ENCODE peak calls at places on chromosome 2, in four cellular contexts. Q is stimulated activated naive B cell treated with anti-CD40 and anti-IgM and Interleukin-4, amounts not matched to agents 10 μg/mL and 1 μg/mL and 100 μg/mL, for 72 hours; L is renal cortical epithelial cell; R is A172. P is an unnamed sample.

GRCh38 chr2:946073-947005 is 4.3 kb upstream of the SNTG2 start:
- DNase-seq in Q (no peak), L (peak; percentile 35), R (no peak), P (no peak)

GRCh38 chr2:41414486-41415230 is 633.2 kb upstream of the PKDCC start:
- DNase-seq in Q (peak; percentile 1), L (peak; percentile 39), R (peak; percentile 39), P (no peak)

GRCh38 chr2:143975216-143975615 is 544.7 kb downstream of the ZEB2 start:
- DNase-seq in Q (no peak), L (no peak), R (no peak), P (no peak)

GRCh38 chr2:226187601-226188000 is 612.0 kb downstream of the IRS1 start:
- DNase-seq in Q (no peak), L (no peak), R (peak; percentile 20), P (no peak)

GRCh38 chr2:56130463-56131070 is 53.2 kb upstream of the CCDC85A start:
- DNase-seq in Q (no peak), L (peak; percentile 57), R (peak; percentile 45), P (no peak)

GRCh38 chr2:105397025-105397722 is 1.7 kb downstream of the FHL2 start:
- DNase-seq in Q (no peak), L (no peak), R (no peak), P (no peak)

GRCh38 chr2:241842620-241843211 is 16.0 kb downstream of the PDCD1 start:
- DNase-seq in Q (peak; percentile 58), L (no peak), R (no peak), P (peak; percentile 85)

GRCh38 chr2:235044501-235045271 is 92.9 kb downstream of the SH3BP4 start:
- DNase-seq in Q (peak; percentile 28), L (no peak), R (no peak), P (no peak)

GRCh38 chr2:37776487-37776886 is 105.0 kb upstream of the CDC42EP3 start:
- DNase-seq in Q (no peak), L (peak; percentile 94), R (peak; percentile 99), P (no peak)

GRCh38 chr2:5946210-5947118 is 254.3 kb downstream of the SOX11 start:
- DNase-seq in Q (no peak), L (no peak), R (no peak), P (no peak)

P was measured in kidney.